ENCODE peak calls at places on chromosome 7, in eight cellular contexts. O is A549, I is body of pancreas, F is lower leg skin, W is AG10803, G is fibroblast of pulmonary artery, T is GM06990, V is heart right ventricle. R is an unnamed sample.

GRCh38 chr7:91995391-91995790 is 54.7 kb downstream of the AKAP9 start:
- DNase-seq in O (no peak), W (no peak), F (no peak), V (no peak), G (no peak), T (peak; percentile 39), I (no peak), R (no peak)

GRCh38 chr7:115087437-115087836 is 165.5 kb downstream of the MDFIC start:
- DNase-seq in V (peak; percentile 47), W (peak; percentile 80), F (no peak), I (peak; percentile 26), O (no peak), T (no peak), G (peak; percentile 95), R (peak; percentile 85)

GRCh38 chr7:80830584-80831319 is 88.1 kb downstream of the SEMA3C start:
- DNase-seq in G (peak; percentile 55), O (no peak), V (no peak), I (no peak), T (no peak), W (no peak), F (no peak), R (no peak)

GRCh38 chr7:111734955-111735660 is 172.8 kb upstream of the IMMP2L start:
- DNase-seq in T (no peak), I (no peak), G (no peak), O (no peak), W (no peak), V (peak; percentile 32), F (no peak), R (no peak)

GRCh38 chr7:149690688-149691446 is 82.5 kb downstream of the ZNF467 start:
- DNase-seq in I (peak; percentile 37), G (peak; percentile 76), V (peak; percentile 38), F (no peak), W (peak; percentile 90), O (peak; percentile 78), T (no peak), R (no peak)

GRCh38 chr7:128742206-128742605 is 3.0 kb downstream of the CALU start:
- DNase-seq in O (no peak), W (peak; percentile 90), F (no peak), G (peak; percentile 76), T (no peak), I (no peak), V (no peak), R (no peak)

GRCh38 chr7:39746162-39746782 is 122.9 kb downstream of the RALA start:
- DNase-seq in G (peak; percentile 88), I (peak; percentile 76), O (peak; percentile 87), T (no peak), F (peak; percentile 76), W (peak; percentile 83), V (peak; percentile 85), R (peak; percentile 70)

GRCh38 chr7:901388-902154 is 25.2 kb downstream of the GET4 start:
- DNase-seq in W (peak; percentile 79), T (peak; percentile 68), I (peak; percentile 85), F (peak; percentile 66), O (peak; percentile 79), G (peak; percentile 88), V (peak; percentile 42), R (peak; percentile 4)

GRCh38 chr7:156984209-156984891 is 26.1 kb downstream of the MNX1 start:
- DNase-seq in O (no peak), T (no peak), W (peak; percentile 95), V (no peak), G (peak; percentile 13), F (peak; percentile 59), I (peak; percentile 37), R (no peak)

GRCh38 chr7:154892459-154892858 is 110.5 kb downstream of the PAXIP1 start:
- DNase-seq in V (no peak), G (no peak), F (no peak), T (no peak), I (no peak), W (no peak), O (no peak), R (no peak)

GRCh38 chr7:7707756-7708310 is 10.6 kb downstream of the RPA3 start:
- DNase-seq in V (no peak), T (no peak), G (peak; percentile 29), W (peak; percentile 30), I (no peak), F (no peak), O (no peak), R (peak; percentile 29)

GRCh38 chr7:100444311-100445278 is 8.3 kb upstream of the PPP1R35 start:
- DNase-seq in O (no peak), G (peak; percentile 89), V (peak; percentile 71), T (no peak), I (no peak), W (peak; percentile 65), F (no peak), R (no peak)

GRCh38 chr7:37323912-37324430 is 124.7 kb downstream of the ELMO1 start:
- DNase-seq in O (no peak), F (no peak), G (no peak), V (no peak), T (no peak), W (no peak), I (no peak), R (no peak)

GRCh38 chr7:129877146-129877792 is 75.5 kb downstream of the UBE2H start:
- DNase-seq in V (no peak), T (no peak), G (no peak), I (peak; percentile 34), W (no peak), F (no peak), O (no peak), R (no peak)

GRCh38 chr7:44346063-44346462 is 20.7 kb upstream of the CAMK2B start:
- DNase-seq in O (no peak), W (no peak), G (no peak), F (no peak), T (no peak), I (no peak), V (no peak), R (no peak)

GRCh38 chr7:4888161-4888560 is 4.6 kb upstream of the RADIL start:
- DNase-seq in G (no peak), V (no peak), F (no peak), W (no peak), I (no peak), T (no peak), O (no peak), R (no peak)

GRCh38 chr7:116570306-116570705 is 45.5 kb downstream of the CAV1 start:
- DNase-seq in V (no peak), T (no peak), G (no peak), I (no peak), O (no peak), W (no peak), F (no peak), R (no peak)

GRCh38 chr7:25596443-25596842 is 368.2 kb upstream of the NPVF start:
- DNase-seq in I (no peak), G (no peak), T (no peak), O (no peak), F (no peak), W (no peak), V (no peak), R (no peak)

GRCh38 chr7:4138866-4139265 is 543.2 kb upstream of the FOXK1 start:
- DNase-seq in V (no peak), I (no peak), T (no peak), O (no peak), F (no peak), G (no peak), W (no peak), R (no peak)

GRCh38 chr7:12674053-12674452 is 13.4 kb upstream of the ARL4A start:
- DNase-seq in G (no peak), I (no peak), W (no peak), F (no peak), V (no peak), O (no peak), T (no peak), R (no peak)

GRCh38 chr7:12670759-12671545 is 16.5 kb upstream of the ARL4A start:
- DNase-seq in V (no peak), I (no peak), O (no peak), T (no peak), G (no peak), W (no peak), F (no peak), R (no peak)

GRCh38 chr7:12670071-12670729 is 17.2 kb upstream of the ARL4A start:
- DNase-seq in I (peak; percentile 18), W (peak; percentile 66), T (no peak), G (peak; percentile 55), V (no peak), O (no peak), F (no peak), R (no peak)

GRCh38 chr7:12674861-12675260 is 12.6 kb upstream of the ARL4A start:
- DNase-seq in G (peak; percentile 76), V (peak; percentile 16), T (no peak), I (peak; percentile 54), O (no peak), W (peak; percentile 38), F (no peak), R (no peak)
- TF ChIP-seq CTCF in G (peak; percentile 61), V (peak; percentile 47), T (peak; percentile 19), I (peak; percentile 60), O (no peak), W (peak; percentile 48), F (no peak), R (peak; percentile 12)

GRCh38 chr7:151851782-151852181 is 25.1 kb downstream of the PRKAG2 start:
- DNase-seq in O (no peak), W (no peak), F (peak; percentile 76), G (no peak), V (no peak), T (no peak), I (peak; percentile 56), R (no peak)
- H3K4me3 ChIP-seq in O (no peak overlapping the region), W (no peak overlapping the region), F (no peak overlapping the region), G (no peak overlapping the region), V (peak overlapping the region; percentile 10), T (no peak overlapping the region), I (no peak overlapping the region), R (no peak overlapping the region)

DNA sequence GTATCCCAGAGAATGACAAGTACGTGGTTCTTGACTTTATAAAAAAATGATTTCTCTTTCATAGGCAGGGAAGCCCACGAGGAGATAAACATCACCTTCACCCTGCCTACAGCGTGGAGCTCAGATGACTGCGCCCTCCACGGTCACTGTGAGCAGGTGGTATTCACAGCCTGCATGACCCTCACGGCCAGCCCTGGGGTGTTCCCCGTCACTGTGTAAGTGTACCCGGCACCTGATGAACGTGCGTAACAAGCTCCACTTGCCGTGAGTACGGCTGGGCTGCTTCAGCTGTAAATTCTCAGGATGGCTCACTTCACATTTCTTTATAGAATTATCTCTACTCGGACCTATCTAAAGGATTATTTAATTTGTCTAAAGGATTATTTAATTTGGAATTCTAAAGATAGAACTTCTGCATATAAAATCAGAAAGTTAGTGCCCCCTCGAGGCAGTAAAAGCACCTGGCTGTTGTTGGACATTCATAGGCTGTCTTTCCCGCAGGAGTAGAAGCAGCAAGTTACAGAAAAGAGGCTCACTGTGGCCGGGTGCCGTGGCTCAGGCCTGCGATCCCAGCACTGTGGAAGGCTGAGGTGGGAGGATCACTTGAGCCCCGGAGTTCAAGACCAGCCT is 27.6 kb downstream of the TMEM248 start:
- DNase-seq in I (no peak), G (no peak), F (no peak), O (no peak), V (no peak), W (no peak), T (no peak), R (no peak)
- TF ChIP-seq CTCF in I (no peak), G (no peak), F (no peak), O (no peak), V (no peak), W (no peak), T (no peak), R (no peak)

DNA sequence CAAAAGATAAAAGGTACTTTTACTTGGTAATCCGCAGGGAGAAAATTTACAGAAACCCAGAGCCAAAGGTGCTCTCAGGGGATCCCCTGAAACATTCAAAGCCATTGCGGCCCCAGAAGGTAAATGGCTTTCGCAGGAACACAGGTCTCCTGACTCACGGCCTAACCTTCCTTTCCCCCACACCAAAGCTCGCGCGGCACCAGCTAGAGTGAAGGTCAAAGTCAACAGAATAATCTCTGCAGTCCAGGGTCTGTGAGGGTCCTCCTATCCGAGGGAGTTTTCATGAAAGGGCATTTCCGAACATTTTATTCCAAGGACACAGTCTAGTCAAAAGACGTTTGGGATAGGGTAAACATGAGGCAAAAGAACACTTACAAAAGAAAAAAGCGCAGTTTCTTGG is 615 bp upstream of the STEAP2 start:
- DNase-seq in F (no peak), T (no peak), I (peak; percentile 20), V (no peak), O (no peak), G (no peak), W (no peak), R (no peak)
- H3K4me3 ChIP-seq in F (peak overlapping the region; percentile 59), T (no peak overlapping the region), I (peak overlapping the region; percentile 32), V (peak overlapping the region; percentile 73), O (peak overlapping the region; percentile 74), G (peak overlapping the region; percentile 69), W (peak overlapping the region; percentile 77), R (peak overlapping the region; percentile 61)